ENCODE peak calls at places on chromosome 12, in seven cellular contexts. One of them, this sample, is unnamed.

GRCh38 chr12:3534511-3534910 is 43.5 kb downstream of the PRMT8 start:
- DNase-seq in CD8-positive, alpha-beta memory T cell: no peak
- DNase-seq in C1 segment of cervical spinal cord: no peak
- DNase-seq in glutamatergic neuron: no peak
- DNase-seq in COR-L47: no peak
- DNase-seq in NCI-H2171 treated with DMSO at 0.1 percent for 48 hours: peak; percentile 26
- DNase-seq in GM04504: no peak
- DNase-seq in this sample: no peak

GRCh38 chr12:131436922-131437705 is 273.8 kb upstream of the SFSWAP start:
- DNase-seq in CD8-positive, alpha-beta memory T cell: no peak
- DNase-seq in C1 segment of cervical spinal cord: no peak
- DNase-seq in glutamatergic neuron: no peak
- DNase-seq in COR-L47: no peak
- DNase-seq in NCI-H2171 treated with DMSO at 0.1 percent for 48 hours: peak; percentile 96
- DNase-seq in GM04504: no peak
- DNase-seq in this sample: no peak

GRCh38 chr12:111327474-111327873 is 41.4 kb downstream of the PHETA1 start:
- DNase-seq in CD8-positive, alpha-beta memory T cell: no peak
- DNase-seq in C1 segment of cervical spinal cord: no peak
- DNase-seq in glutamatergic neuron: no peak
- DNase-seq in COR-L47: no peak
- DNase-seq in NCI-H2171 treated with DMSO at 0.1 percent for 48 hours: no peak
- DNase-seq in GM04504: no peak
- DNase-seq in this sample: no peak

GRCh38 chr12:125331342-125332052 is 266.3 kb downstream of the AACS start:
- DNase-seq in CD8-positive, alpha-beta memory T cell: no peak
- DNase-seq in C1 segment of cervical spinal cord: no peak
- DNase-seq in glutamatergic neuron: no peak
- DNase-seq in COR-L47: no peak
- DNase-seq in NCI-H2171 treated with DMSO at 0.1 percent for 48 hours: no peak
- DNase-seq in GM04504: no peak
- DNase-seq in this sample: no peak

GRCh38 chr12:57049047-57049446 is 882 bp downstream of the MYO1A start:
- DNase-seq in CD8-positive, alpha-beta memory T cell: no peak
- DNase-seq in C1 segment of cervical spinal cord: no peak
- DNase-seq in glutamatergic neuron: no peak
- DNase-seq in COR-L47: no peak
- DNase-seq in NCI-H2171 treated with DMSO at 0.1 percent for 48 hours: no peak
- DNase-seq in GM04504: no peak
- DNase-seq in this sample: no peak

GRCh38 chr12:21627924-21628323 is 23.3 kb upstream of the GYS2 start:
- DNase-seq in CD8-positive, alpha-beta memory T cell: no peak
- DNase-seq in C1 segment of cervical spinal cord: no peak
- DNase-seq in glutamatergic neuron: no peak
- DNase-seq in COR-L47: no peak
- DNase-seq in NCI-H2171 treated with DMSO at 0.1 percent for 48 hours: no peak
- DNase-seq in GM04504: no peak
- DNase-seq in this sample: no peak

GRCh38 chr12:42483534-42483857 is 106.0 kb downstream of the PRICKLE1 start:
- DNase-seq in CD8-positive, alpha-beta memory T cell: no peak
- DNase-seq in C1 segment of cervical spinal cord: no peak
- DNase-seq in glutamatergic neuron: no peak
- DNase-seq in COR-L47: no peak
- DNase-seq in NCI-H2171 treated with DMSO at 0.1 percent for 48 hours: no peak
- DNase-seq in GM04504: no peak
- DNase-seq in this sample: no peak

GRCh38 chr12:38713294-38713693 is 192.1 kb downstream of the CPNE8 start:
- DNase-seq in CD8-positive, alpha-beta memory T cell: no peak
- DNase-seq in C1 segment of cervical spinal cord: no peak
- DNase-seq in glutamatergic neuron: no peak
- DNase-seq in COR-L47: no peak
- DNase-seq in NCI-H2171 treated with DMSO at 0.1 percent for 48 hours: no peak
- DNase-seq in GM04504: no peak
- DNase-seq in this sample: no peak

GRCh38 chr12:46556820-46557524 is 184.4 kb upstream of the SLC38A2 start:
- DNase-seq in CD8-positive, alpha-beta memory T cell: no peak
- DNase-seq in C1 segment of cervical spinal cord: no peak
- DNase-seq in glutamatergic neuron: no peak
- DNase-seq in COR-L47: no peak
- DNase-seq in NCI-H2171 treated with DMSO at 0.1 percent for 48 hours: no peak
- DNase-seq in GM04504: peak; percentile 71
- DNase-seq in this sample: no peak

This sample was measured in effector CD4-positive, alpha-beta T cell.